ENCODE peak calls at places on chromosomes 3 and 15, in ten cellular contexts. K, U, I, S, Q, T, M, O, Y and A are unnamed samples. For H3K4me1, the result is how much of the 10 kb centered on the place peaks cover.

GRCh38 chr3:138862924-138863775 is 28.4 kb upstream of the PIK3CB start:
- DNase-seq in K (peak), U (peak), I (no peak), S (peak), Q (peak), T (peak), M (no peak), O (no peak), Y (no peak), A (no peak)

GRCh38 chr3:127081001-127081720 is 98.2 kb downstream of the PLXNA1 start:
- DNase-seq in K (no peak), U (no peak), I (no peak), S (no peak), Q (no peak), T (no peak), M (no peak), O (no peak), Y (no peak), A (peak)

GRCh38 chr3:122055215-122055614 is at the start of gene CD86:
- DNase-seq in K (peak), U (no peak), I (no peak), S (no peak), Q (no peak), T (no peak), M (no peak), O (no peak), Y (no peak), A (no peak)

GRCh38 chr3:165939141-165939540 is 101.9 kb upstream of the BCHE start:
- DNase-seq in K (no peak), U (no peak), I (no peak), S (no peak), Q (no peak), T (no peak), M (no peak), O (no peak), Y (no peak), A (no peak)

GRCh38 chr3:4235690-4236089 is 67.5 kb upstream of the SETMAR start:
- DNase-seq in K (no peak), U (no peak), I (no peak), S (no peak), Q (no peak), T (no peak), M (no peak), O (no peak), Y (no peak), A (no peak)

GRCh38 chr3:171812811-171813210 is 2.5 kb upstream of the PLD1 start:
- DNase-seq in K (no peak), U (no peak), I (no peak), S (no peak), Q (no peak), T (no peak), M (no peak), O (no peak), Y (no peak), A (no peak)

GRCh38 chr3:14523792-14524191 is 16.4 kb downstream of the GRIP2 start:
- DNase-seq in K (no peak), U (no peak), I (peak), S (no peak), Q (no peak), T (peak), M (no peak), O (no peak), Y (no peak), A (peak)

GRCh38 chr3:52393959-52394670 is 50.8 kb downstream of the SEMA3G start:
- DNase-seq in K (no peak), U (no peak), I (no peak), S (peak), Q (no peak), T (no peak), M (no peak), O (no peak), Y (no peak), A (peak)

GRCh38 chr3:47418167-47419082 is 37.6 kb downstream of the PTPN23 start:
- DNase-seq in K (no peak), U (no peak), I (no peak), S (peak), Q (no peak), T (no peak), M (no peak), O (no peak), Y (no peak), A (no peak)

GRCh38 chr3:40873456-40873855 is 325.8 kb upstream of the CTNNB1 start:
- DNase-seq in K (no peak), U (no peak), I (no peak), S (no peak), Q (no peak), T (no peak), M (no peak), O (no peak), Y (no peak), A (no peak)

GRCh38 chr3:38111201-38111600 is 25.7 kb downstream of the ACAA1 start:
- DNase-seq in K (peak), U (no peak), I (no peak), S (no peak), Q (no peak), T (no peak), M (no peak), O (no peak), Y (no peak), A (no peak)

GRCh38 chr15:91522609-91523332 is 330.7 kb upstream of the SLCO3A1 start:
- DNase-seq in K (no peak), U (no peak), I (peak), S (no peak), Q (peak), T (no peak), M (no peak), O (no peak), Y (no peak), A (no peak)

DNA sequence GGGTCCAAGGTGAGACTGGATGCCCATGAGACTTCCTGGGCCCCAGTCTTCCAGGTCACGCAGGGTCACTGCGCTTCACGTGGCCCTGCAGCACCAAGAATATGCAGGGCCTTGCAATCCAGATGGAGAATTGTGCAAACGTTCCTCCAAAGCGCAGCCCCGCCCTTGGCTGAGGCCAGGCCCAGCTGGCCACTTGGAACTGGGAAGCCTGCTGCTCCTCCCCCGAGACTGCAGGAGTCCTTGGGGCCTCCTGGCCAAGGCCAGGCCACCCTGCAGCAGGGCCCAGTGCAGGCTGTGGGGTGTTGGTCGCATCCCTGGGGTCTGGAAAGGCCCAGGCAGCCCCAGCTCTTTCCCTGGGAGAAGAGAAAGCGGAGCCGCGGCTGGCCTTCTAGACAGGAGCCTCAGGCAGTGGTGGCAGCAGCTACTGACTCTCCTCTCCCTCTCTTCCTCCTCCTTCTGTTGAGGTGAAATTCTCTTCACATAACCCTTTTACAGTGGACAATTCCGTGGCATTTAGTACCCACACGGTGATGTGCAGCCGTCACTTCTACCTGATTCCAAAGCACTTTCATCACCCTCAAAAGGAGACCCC is 103.7 kb downstream of the TMEM266 start:
- DNase-seq in K (peak), U (no peak), I (no peak), S (peak), Q (no peak), T (no peak), M (no peak), O (peak), Y (peak), A (peak)
- H3K27ac ChIP-seq in K (no peak), U (no peak), I (no peak), S (peak), Q (no peak), T (no peak), M (no peak), O (no peak), Y (no peak), A (peak)

GRCh38 chr3:131553495-131554247 is 50.9 kb upstream of the MRPL3 start:
- DNase-seq in K (no peak), U (no peak), I (no peak), S (no peak), Q (no peak), T (no peak), M (no peak), O (no peak), Y (no peak), A (no peak)

GRCh38 chr3:131551761-131552160 is 49.0 kb upstream of the MRPL3 start:
- DNase-seq in K (peak), U (no peak), I (no peak), S (no peak), Q (no peak), T (no peak), M (no peak), O (no peak), Y (no peak), A (no peak)

GRCh38 chr3:131549340-131549739 is 46.6 kb upstream of the MRPL3 start:
- DNase-seq in K (no peak), U (peak), I (no peak), S (no peak), Q (peak), T (no peak), M (no peak), O (no peak), Y (no peak), A (no peak)

GRCh38 chr3:131547585-131547984 is 44.8 kb upstream of the MRPL3 start:
- DNase-seq in K (no peak), U (no peak), I (no peak), S (no peak), Q (no peak), T (no peak), M (no peak), O (no peak), Y (no peak), A (no peak)

GRCh38 chr3:131550562-131551188 is 47.9 kb upstream of the MRPL3 start:
- DNase-seq in K (no peak), U (no peak), I (no peak), S (no peak), Q (no peak), T (no peak), M (no peak), O (no peak), Y (no peak), A (no peak)
- H3K4me1 ChIP-seq in K (under half), U (under half), I (under half), S (under half), Q (under half), T (under half), M (under half), O (under half), Y (under half), A (under half)

GRCh38 chr3:42071720-42072582 is 19.2 kb upstream of the TRAK1 start:
- DNase-seq in K (peak), U (no peak), I (peak), S (peak), Q (peak), T (peak), M (no peak), O (no peak), Y (peak), A (no peak)
- H3K27ac ChIP-seq in K (peak), U (peak), I (peak), S (peak), Q (peak), T (no peak), M (no peak), O (peak), Y (peak), A (peak)

GRCh38 chr3:194139977-194140351 is 4.0 kb downstream of the HES1 start:
- DNase-seq in K (no peak), U (no peak), I (no peak), S (no peak), Q (no peak), T (no peak), M (no peak), O (no peak), Y (no peak), A (no peak)
- H3K4me1 ChIP-seq in K (under half), U (under half), I (under half), S (under half), Q (under half), T (under half), M (under half), O (under half), Y (under half), A (half or more)

GRCh38 chr3:185727873-185728272 is 97.0 kb downstream of the IGF2BP2 start:
- DNase-seq in K (no peak), U (no peak), I (no peak), S (no peak), Q (no peak), T (no peak), M (no peak), O (no peak), Y (no peak), A (no peak)
- H3K27ac ChIP-seq in K (no peak), U (peak), I (no peak), S (no peak), Q (peak), T (no peak), M (no peak), O (no peak), Y (no peak), A (no peak)

GRCh38 chr3:58013973-58014649 is 5.9 kb downstream of the FLNB start:
- DNase-seq in K (no peak), U (no peak), I (no peak), S (peak), Q (no peak), T (no peak), M (no peak), O (peak), Y (no peak), A (no peak)

GRCh38 chr3:58018892-58019291 is 10.7 kb downstream of the FLNB start:
- DNase-seq in K (no peak), U (no peak), I (no peak), S (no peak), Q (no peak), T (no peak), M (no peak), O (no peak), Y (no peak), A (no peak)

GRCh38 chr3:58019343-58019742 is 11.1 kb downstream of the FLNB start:
- DNase-seq in K (no peak), U (no peak), I (no peak), S (no peak), Q (no peak), T (no peak), M (no peak), O (no peak), Y (no peak), A (no peak)

GRCh38 chr3:58015524-58015915 is 7.3 kb downstream of the FLNB start:
- DNase-seq in K (no peak), U (no peak), I (no peak), S (no peak), Q (no peak), T (no peak), M (no peak), O (no peak), Y (no peak), A (no peak)

GRCh38 chr3:58016710-58017109 is 8.5 kb downstream of the FLNB start:
- DNase-seq in K (no peak), U (no peak), I (no peak), S (no peak), Q (no peak), T (no peak), M (no peak), O (no peak), Y (no peak), A (no peak)
- H3K4me1 ChIP-seq in K (under half), U (half or more), I (under half), S (under half), Q (half or more), T (under half), M (under half), O (under half), Y (under half), A (under half)

GRCh38 chr3:66428733-66429132 is 72.1 kb downstream of the LRIG1 start:
- DNase-seq in K (peak), U (peak), I (no peak), S (no peak), Q (no peak), T (no peak), M (no peak), O (peak), Y (no peak), A (no peak)

GRCh38 chr3:66426135-66426534 is 74.7 kb downstream of the LRIG1 start:
- DNase-seq in K (no peak), U (no peak), I (no peak), S (no peak), Q (no peak), T (no peak), M (no peak), O (no peak), Y (no peak), A (no peak)

GRCh38 chr3:66425566-66425965 is 75.3 kb downstream of the LRIG1 start:
- DNase-seq in K (no peak), U (no peak), I (no peak), S (no peak), Q (no peak), T (no peak), M (no peak), O (no peak), Y (no peak), A (no peak)

GRCh38 chr3:66427352-66427751 is 73.5 kb downstream of the LRIG1 start:
- DNase-seq in K (no peak), U (no peak), I (no peak), S (no peak), Q (no peak), T (no peak), M (no peak), O (no peak), Y (no peak), A (no peak)

GRCh38 chr3:66427951-66428350 is 72.9 kb downstream of the LRIG1 start:
- DNase-seq in K (no peak), U (no peak), I (no peak), S (no peak), Q (no peak), T (no peak), M (no peak), O (no peak), Y (no peak), A (no peak)
- H3K27ac ChIP-seq in K (no peak), U (no peak), I (no peak), S (no peak), Q (no peak), T (no peak), M (no peak), O (no peak), Y (no peak), A (no peak)